ENCODE peak calls at places on chromosomes 3 and 15, in six cellular contexts. W, B, K, C, L and Z are unnamed samples.

GRCh38 chr3:48120223-48120622 is 68.0 kb downstream of the CDC25A start:
- DNase-seq in W (no peak), B (no peak), K (no peak), C (no peak), L (no peak), Z (no peak)

GRCh38 chr15:69941931-69942471 is 155.7 kb downstream of the TLE3 start:
- DNase-seq in W (no peak), B (no peak), K (no peak), C (no peak), L (peak; percentile 13), Z (no peak)

GRCh38 chr3:63323766-63324165 is 45.7 kb downstream of the SYNPR start:
- DNase-seq in W (no peak), B (no peak), K (no peak), C (no peak), L (no peak), Z (no peak)

GRCh38 chr15:77821188-77821958 is 188.7 kb upstream of the LINGO1 start:
- DNase-seq in W (peak; percentile 73), B (peak; percentile 70), K (no peak), C (no peak), L (peak; percentile 67), Z (peak; percentile 26)

GRCh38 chr3:101827211-101828174 is 21.8 kb upstream of the NFKBIZ start:
- DNase-seq in W (peak; percentile 88), B (peak; percentile 48), K (peak; percentile 61), C (peak; percentile 52), L (no peak), Z (peak; percentile 83)

GRCh38 chr3:105367063-105367405 is 325 bp downstream of the ALCAM start:
- DNase-seq in W (no peak), B (peak; percentile 24), K (peak; percentile 20), C (no peak), L (peak; percentile 40), Z (peak; percentile 59)

GRCh38 chr3:60555704-60556340 is 695.4 kb downstream of the FHIT start:
- DNase-seq in W (peak; percentile 52), B (no peak), K (no peak), C (no peak), L (no peak), Z (no peak)

GRCh38 chr3:198022604-198023003 is 62.6 kb downstream of the LMLN start:
- DNase-seq in W (no peak), B (no peak), K (no peak), C (no peak), L (no peak), Z (no peak)

GRCh38 chr3:168517514-168518071 is 421.9 kb upstream of the GOLIM4 start:
- DNase-seq in W (no peak), B (no peak), K (no peak), C (no peak), L (no peak), Z (peak; percentile 11)

GRCh38 chr15:78065284-78065872 is 12.1 kb downstream of the TBC1D2B start:
- DNase-seq in W (peak; percentile 100), B (no peak), K (no peak), C (peak; percentile 75), L (no peak), Z (no peak)

GRCh38 chr3:68018275-68018674 is 363.9 kb upstream of the SUCLG2 start:
- DNase-seq in W (peak; percentile 5), B (no peak), K (no peak), C (no peak), L (no peak), Z (no peak)

GRCh38 chr3:69232447-69232846 is 110.1 kb upstream of the LMOD3 start:
- DNase-seq in W (no peak), B (no peak), K (no peak), C (no peak), L (no peak), Z (no peak)

GRCh38 chr3:42117175-42118008 is 26.2 kb downstream of the TRAK1 start:
- DNase-seq in W (peak; percentile 52), B (peak; percentile 56), K (no peak), C (peak; percentile 38), L (no peak), Z (peak; percentile 38)

GRCh38 chr15:60656491-60657284 is 177.7 kb upstream of the ICE2 start:
- DNase-seq in W (peak; percentile 57), B (no peak), K (no peak), C (no peak), L (no peak), Z (no peak)

GRCh38 chr3:48135773-48136495 is 52.3 kb downstream of the CDC25A start:
- DNase-seq in W (peak; percentile 30), B (no peak), K (no peak), C (no peak), L (no peak), Z (no peak)